ENCODE peak calls at places on chromosomes 3 and 15, in five cellular contexts. U is testis, D is H9, J is aorta, O is transverse colon. E is an unnamed sample. For H3K4me1, the result is how much of the 10 kb centered on the place peaks cover.

GRCh38 chr3:149401215-149401925 is 23.9 kb upstream of the TM4SF1 start:
- DNase-seq in U (no peak), D (no peak), J (no peak), O (no peak), E (no peak)

GRCh38 chr3:45599984-45600650 is 5.6 kb downstream of the LIMD1 start:
- DNase-seq in U (no peak), D (no peak), J (no peak), O (peak), E (no peak)

GRCh38 chr15:101206173-101206572 is 45.7 kb downstream of the CHSY1 start:
- DNase-seq in U (no peak), D (no peak), J (no peak), O (no peak), E (no peak)

GRCh38 chr3:129039271-129040038 is 21.1 kb upstream of the GP9 start:
- DNase-seq in U (no peak), D (no peak), J (no peak), O (peak), E (peak)

GRCh38 chr15:48331796-48332641 is 790 bp downstream of the DUT start:
- DNase-seq in U (peak), D (peak), J (peak), O (peak), E (no peak)

GRCh38 chr3:58129041-58129440 is 81.7 kb downstream of the DNASE1L3 start:
- DNase-seq in U (no peak), D (no peak), J (no peak), O (no peak), E (no peak)

GRCh38 chr15:47402829-47403228 is 314.5 kb upstream of the SEMA6D start:
- DNase-seq in U (no peak), D (no peak), J (no peak), O (no peak), E (no peak)

GRCh38 chr3:55721716-55722484 is 234.8 kb upstream of the WNT5A start:
- DNase-seq in U (peak), D (no peak), J (no peak), O (peak), E (peak)

GRCh38 chr3:13348671-13349396 is 71.3 kb downstream of the NUP210 start:
- DNase-seq in U (no peak), D (peak), J (no peak), O (no peak), E (no peak)

GRCh38 chr3:188948658-188949400 is 222.9 kb upstream of the TPRG1 start:
- DNase-seq in U (peak), D (no peak), J (peak), O (peak), E (no peak)

GRCh38 chr3:102113421-102114041 is 264.2 kb downstream of the NFKBIZ start:
- DNase-seq in U (no peak), D (no peak), J (no peak), O (no peak), E (no peak)

GRCh38 chr3:13357074-13357473 is 63.0 kb downstream of the NUP210 start:
- DNase-seq in U (no peak), D (no peak), J (no peak), O (no peak), E (no peak)

GRCh38 chr15:56369234-56369633 is 4.0 kb downstream of the TEX9 start:
- DNase-seq in U (no peak), D (no peak), J (no peak), O (no peak), E (no peak)

GRCh38 chr3:40321818-40322217 is 12.3 kb downstream of the EIF1B start:
- DNase-seq in U (no peak), D (no peak), J (no peak), O (no peak), E (no peak)

GRCh38 chr15:59997070-59997701 is 6.9 kb upstream of the FOXB1 start:
- DNase-seq in U (peak), D (peak), J (no peak), O (no peak), E (no peak)

GRCh38 chr3:152159328-152159727 is 109.4 kb upstream of the MBNL1 start:
- DNase-seq in U (no peak), D (no peak), J (peak), O (peak), E (no peak)

GRCh38 chr15:88002721-88003120 is 253.8 kb downstream of the NTRK3 start:
- DNase-seq in U (no peak), D (no peak), J (no peak), O (no peak), E (no peak)

GRCh38 chr3:98731138-98731537 is 32.0 kb upstream of the ST3GAL6 start:
- DNase-seq in U (no peak), D (no peak), J (no peak), O (no peak), E (no peak)

GRCh38 chr3:58708116-58708791 is 41.7 kb upstream of the FAM3D start:
- DNase-seq in U (no peak), D (no peak), J (no peak), O (no peak), E (no peak)

GRCh38 chr3:14422016-14422963 is 19.9 kb downstream of the SLC6A6 start:
- DNase-seq in U (no peak), D (peak), J (no peak), O (no peak), E (peak)

GRCh38 chr15:76335129-76335850 is 1.3 kb upstream of the ISL2 start:
- DNase-seq in U (no peak), D (peak), J (no peak), O (no peak), E (no peak)

GRCh38 chr3:132418916-132419315 is 1.6 kb downstream of the DNAJC13 start:
- DNase-seq in U (no peak), D (no peak), J (no peak), O (no peak), E (no peak)

GRCh38 chr3:134072881-134073582 is 43.3 kb upstream of the SLCO2A1 start:
- DNase-seq in U (peak), D (no peak), J (no peak), O (no peak), E (no peak)

GRCh38 chr3:194285024-194285858 is 65.9 kb downstream of the CPN2 start:
- DNase-seq in U (no peak), D (no peak), J (no peak), O (no peak), E (no peak)

GRCh38 chr3:124851905-124852304 is 35.3 kb downstream of the ITGB5 start:
- DNase-seq in U (no peak), D (no peak), J (no peak), O (no peak), E (no peak)

GRCh38 chr3:157071744-157072525 is 88.0 kb downstream of the CCNL1 start:
- DNase-seq in U (no peak), D (no peak), J (no peak), O (no peak), E (no peak)

GRCh38 chr3:149207475-149207874 is 14.2 kb downstream of the CP start:
- DNase-seq in U (no peak), D (no peak), J (no peak), O (no peak), E (no peak)

GRCh38 chr15:60760646-60761504 is 281.9 kb upstream of the ICE2 start:
- DNase-seq in U (no peak), D (no peak), J (no peak), O (no peak), E (no peak)

GRCh38 chr15:84925906-84926305 is 41.4 kb downstream of the SLC28A1 start:
- DNase-seq in U (no peak), D (no peak), J (no peak), O (no peak), E (no peak)

GRCh38 chr3:59472541-59472940 is 422.7 kb upstream of the CFAP20DC start:
- DNase-seq in U (no peak), D (no peak), J (no peak), O (no peak), E (no peak)

GRCh38 chr3:6448011-6448410 is 412.9 kb upstream of the GRM7 start:
- DNase-seq in U (no peak), D (no peak), J (no peak), O (no peak), E (no peak)

GRCh38 chr3:42149537-42150426 is 58.6 kb downstream of the TRAK1 start:
- DNase-seq in U (no peak), D (no peak), J (no peak), O (peak), E (no peak)

GRCh38 chr15:70362350-70362749 is 264.6 kb upstream of the TLE3 start:
- DNase-seq in U (no peak), D (peak), J (no peak), O (no peak), E (no peak)

GRCh38 chr3:132290833-132291232 is 26.4 kb upstream of the ACP3 start:
- DNase-seq in U (no peak), D (no peak), J (no peak), O (no peak), E (no peak)

GRCh38 chr3:146072824-146073223 is 88.2 kb downstream of the PLOD2 start:
- DNase-seq in U (no peak), D (no peak), J (no peak), O (no peak), E (no peak)

GRCh38 chr3:159798951-159799350 is 189.7 kb upstream of the IL12A start:
- DNase-seq in U (no peak), D (no peak), J (no peak), O (no peak), E (no peak)

GRCh38 chr15:62301993-62302665 is 137.0 kb upstream of the C2CD4B start:
- DNase-seq in U (no peak), D (no peak), J (no peak), O (no peak), E (no peak)

GRCh38 chr3:126398423-126399347 is 4.0 kb downstream of the CFAP100 start:
- DNase-seq in U (no peak), D (peak), J (no peak), O (no peak), E (no peak)
- H3K27ac ChIP-seq in U (no peak), D (no peak), J (no peak), O (no peak), E (no peak)

DNA sequence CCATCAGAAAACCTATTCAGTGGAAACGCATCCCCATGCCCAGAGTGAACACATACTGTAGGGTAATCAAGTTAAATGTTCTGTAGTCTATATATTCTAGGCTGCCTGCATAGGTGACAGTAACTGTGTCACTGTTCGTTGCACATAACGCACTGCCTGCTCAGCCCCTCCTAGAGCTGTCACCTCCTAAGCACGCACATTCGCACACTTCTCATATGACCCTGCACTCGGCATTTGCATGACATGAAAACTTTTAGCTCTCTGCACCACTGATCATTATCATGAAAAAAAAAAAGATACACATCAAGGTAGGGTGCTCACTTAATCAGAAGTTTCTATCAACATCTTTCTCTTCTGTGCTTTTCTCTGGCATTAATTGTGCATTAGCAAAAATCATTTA is 63.1 kb downstream of the MEIS2 start:
- DNase-seq in U (no peak), D (no peak), J (no peak), O (no peak), E (no peak)
- H3K4me1 ChIP-seq in U (under half), D (under half), J (under half), O (under half), E (under half)

DNA sequence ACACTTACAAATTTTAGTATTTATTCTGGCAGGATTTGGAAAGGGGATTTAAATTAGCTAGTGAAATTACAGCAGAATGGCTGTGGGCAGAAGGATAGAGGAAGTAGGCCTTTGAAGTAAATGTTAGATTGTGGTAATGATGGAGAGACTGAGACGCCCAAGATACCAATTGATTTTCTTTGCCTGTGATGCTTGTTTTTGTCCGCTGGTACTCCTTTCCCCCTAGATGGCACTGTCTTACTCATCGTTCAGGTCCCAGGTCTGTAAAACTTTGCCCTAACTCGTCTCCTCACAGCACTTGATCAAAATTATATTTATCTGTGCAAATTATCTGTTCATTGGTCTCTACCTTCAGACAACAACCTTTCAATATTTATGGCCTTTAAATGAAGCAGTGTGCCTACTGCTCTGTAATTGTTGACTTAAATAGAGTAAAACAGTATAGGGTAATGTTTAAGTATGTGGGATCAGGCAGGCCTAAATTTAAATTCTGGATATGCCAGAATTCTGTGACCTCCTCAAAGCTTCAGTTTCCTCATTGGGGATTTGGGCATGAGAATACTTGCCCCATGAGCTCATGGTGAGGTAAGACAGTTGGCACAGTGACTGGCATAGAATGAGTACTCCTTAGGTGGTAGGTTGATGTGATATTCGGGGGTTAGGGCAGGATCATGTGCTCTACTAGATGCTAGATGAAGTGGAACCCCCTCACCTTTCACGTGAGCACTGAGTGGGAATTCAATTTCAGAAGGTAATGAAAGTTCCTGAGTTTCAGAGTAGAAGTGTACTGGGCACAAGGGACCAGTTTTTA is 14.7 kb downstream of the ARL8B start:
- DNase-seq in U (no peak), D (peak), J (no peak), O (no peak), E (no peak)
- H3K27ac ChIP-seq in U (no peak), D (no peak), J (no peak), O (no peak), E (no peak)

GRCh38 chr3:153215497-153215896 is 53.5 kb downstream of the RAP2B start:
- DNase-seq in U (no peak), D (no peak), J (no peak), O (no peak), E (no peak)

GRCh38 chr3:153221748-153222162 is 59.7 kb downstream of the RAP2B start:
- DNase-seq in U (peak), D (no peak), J (peak), O (peak), E (peak)

GRCh38 chr3:153216928-153217327 is 54.9 kb downstream of the RAP2B start:
- DNase-seq in U (no peak), D (no peak), J (no peak), O (no peak), E (no peak)

GRCh38 chr3:153215971-153216370 is 53.9 kb downstream of the RAP2B start:
- DNase-seq in U (no peak), D (no peak), J (no peak), O (no peak), E (no peak)

DNA sequence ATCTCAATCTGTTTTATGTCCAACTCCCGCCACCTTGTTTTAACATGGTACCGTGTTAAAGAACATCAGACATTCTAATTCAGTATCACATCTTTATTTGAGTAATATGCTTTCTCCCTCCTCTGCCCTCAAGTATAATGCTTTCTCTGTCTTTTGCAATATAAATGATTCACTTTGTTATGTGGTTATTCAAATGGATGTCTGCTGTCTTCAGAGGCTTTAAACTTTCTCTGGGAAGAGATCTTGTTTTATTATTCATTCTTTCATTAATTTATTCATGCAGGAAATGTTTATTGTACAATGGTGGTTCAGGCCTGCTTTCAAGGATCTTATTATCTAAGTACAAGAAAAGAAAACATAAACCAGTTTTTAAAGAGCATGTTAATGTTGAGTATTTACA is 57.1 kb downstream of the RAP2B start:
- DNase-seq in U (no peak), D (no peak), J (no peak), O (no peak), E (no peak)
- H3K4me1 ChIP-seq in U (under half), D (under half), J (under half), O (under half), E (under half)

GRCh38 chr3:43176666-43177065 is 70.8 kb upstream of the POMGNT2 start:
- DNase-seq in U (no peak), D (no peak), J (no peak), O (no peak), E (no peak)

GRCh38 chr3:43181202-43181910 is 75.5 kb upstream of the POMGNT2 start:
- DNase-seq in U (no peak), D (no peak), J (no peak), O (peak), E (no peak)

GRCh38 chr3:43177092-43177491 is 71.2 kb upstream of the POMGNT2 start:
- DNase-seq in U (no peak), D (no peak), J (no peak), O (no peak), E (no peak)

GRCh38 chr3:43178891-43179366 is 73.0 kb upstream of the POMGNT2 start:
- DNase-seq in U (no peak), D (no peak), J (no peak), O (peak), E (no peak)

GRCh38 chr3:43180027-43180426 is 74.1 kb upstream of the POMGNT2 start:
- DNase-seq in U (no peak), D (no peak), J (no peak), O (peak), E (no peak)
- H3K27ac ChIP-seq in U (no peak), D (no peak), J (no peak), O (peak), E (no peak)

GRCh38 chr3:30648670-30649357 is 42.4 kb downstream of the TGFBR2 start:
- DNase-seq in U (no peak), D (no peak), J (no peak), O (no peak), E (peak)
- H3K4me1 ChIP-seq in U (under half), D (under half), J (under half), O (under half), E (under half)

GRCh38 chr3:16484216-16484615 is 29.3 kb downstream of the RFTN1 start:
- DNase-seq in U (peak), D (no peak), J (no peak), O (peak), E (peak)

GRCh38 chr3:16482194-16482769 is 31.2 kb downstream of the RFTN1 start:
- DNase-seq in U (no peak), D (no peak), J (no peak), O (no peak), E (no peak)

GRCh38 chr3:16482770-16483531 is 30.5 kb downstream of the RFTN1 start:
- DNase-seq in U (no peak), D (peak), J (peak), O (peak), E (peak)

GRCh38 chr3:16480861-16481569 is 32.5 kb downstream of the RFTN1 start:
- DNase-seq in U (no peak), D (no peak), J (no peak), O (no peak), E (no peak)

GRCh38 chr3:16481570-16481897 is 32.0 kb downstream of the RFTN1 start:
- DNase-seq in U (no peak), D (no peak), J (no peak), O (no peak), E (no peak)
- H3K27ac ChIP-seq in U (no peak), D (no peak), J (no peak), O (peak), E (no peak)

DNA sequence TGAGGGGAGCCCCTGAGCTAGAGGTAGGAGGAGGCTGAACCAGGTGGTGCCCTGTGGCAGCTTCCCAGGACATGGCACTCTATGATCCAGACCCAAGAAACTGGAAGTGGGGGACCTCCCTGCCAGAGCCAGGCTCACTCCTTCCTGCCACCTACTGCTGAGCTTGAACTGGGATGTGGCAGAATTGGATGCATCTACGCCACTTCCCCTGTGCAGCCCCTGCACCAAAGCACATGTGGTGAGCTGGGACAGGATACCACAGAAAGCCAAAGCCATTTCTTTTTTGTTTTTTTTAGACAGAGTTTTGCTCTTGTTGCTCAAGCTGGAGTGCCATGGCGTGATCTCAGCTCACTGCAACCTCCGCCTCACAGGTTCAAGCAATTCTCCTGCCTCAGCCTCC is 518.0 kb upstream of the PPP2R3A start:
- DNase-seq in U (no peak), D (no peak), J (no peak), O (no peak), E (no peak)
- H3K4me1 ChIP-seq in U (under half), D (under half), J (under half), O (under half), E (under half)

DNA sequence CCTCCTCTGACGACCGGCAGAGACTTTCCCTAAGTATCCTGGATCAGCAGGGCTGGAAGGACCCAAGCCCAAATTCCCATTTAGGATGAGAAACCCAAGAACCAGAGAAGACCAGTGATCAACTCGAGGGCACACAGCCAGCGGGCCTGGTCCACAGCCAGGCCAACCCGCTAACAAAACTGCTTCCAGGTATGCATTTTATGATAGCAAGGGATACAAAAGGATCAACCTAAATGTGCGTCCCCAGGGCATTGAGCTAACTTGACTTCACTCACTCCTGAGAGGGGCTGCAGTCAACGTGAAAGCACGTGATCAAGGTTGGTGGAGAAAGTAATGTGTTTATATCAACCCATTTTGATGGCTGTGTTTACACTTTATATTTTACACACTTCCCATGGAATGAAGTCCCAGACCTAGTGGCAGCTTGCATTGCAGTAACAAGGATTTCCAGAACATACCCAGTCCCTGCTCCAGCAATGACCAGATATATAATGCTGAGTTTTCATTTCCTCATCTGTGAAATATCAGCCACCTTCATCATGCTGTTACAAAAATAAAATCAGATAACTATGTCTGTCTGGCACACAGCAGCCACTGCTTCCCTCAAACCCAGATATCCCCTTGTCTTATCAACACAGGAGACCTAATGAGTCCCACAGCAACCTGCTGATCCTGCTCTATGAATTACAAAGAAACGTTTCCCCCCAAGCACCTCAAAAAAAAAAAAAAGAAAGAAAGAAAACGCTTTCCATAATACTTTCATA is 2.1 kb downstream of the KLHL6 start:
- DNase-seq in U (no peak), D (no peak), J (no peak), O (no peak), E (no peak)
- H3K27ac ChIP-seq in U (no peak), D (no peak), J (no peak), O (peak), E (peak)

E was measured in right cardiac atrium.